ENCODE peak calls at places on chromosomes 7 and 10, in eight cellular contexts. I is AG04449, A is GM23248, V is ascending aorta, F is A549, M is astrocyte of the spinal cord, L is AG10803, B is OCI-LY7. R is an unnamed sample.

GRCh38 chr10:31204090-31204489 is 114.9 kb upstream of the ZEB1 start:
- DNase-seq in I (no peak), A (no peak), V (no peak), F (no peak), M (peak), L (peak), B (no peak), R (no peak)

GRCh38 chr7:36549003-36549402 is 159.3 kb downstream of the ANLN start:
- DNase-seq in I (no peak), A (no peak), V (no peak), F (no peak), M (no peak), L (no peak), B (no peak), R (no peak)

GRCh38 chr7:99943641-99944507 is 14.5 kb upstream of the GJC3 start:
- DNase-seq in I (no peak), A (no peak), V (no peak), F (no peak), M (no peak), L (no peak), B (peak), R (no peak)

GRCh38 chr7:64990936-64991335 is at the start of gene ZNF117:
- DNase-seq in I (no peak), A (no peak), V (no peak), F (no peak), M (no peak), L (no peak), B (no peak), R (no peak)

GRCh38 chr10:48332166-48332870 is 25.8 kb downstream of the MAPK8 start:
- DNase-seq in I (no peak), A (no peak), V (no peak), F (no peak), M (no peak), L (no peak), B (no peak), R (no peak)

GRCh38 chr10:91540714-91541113 is 92.2 kb downstream of the PPP1R3C start:
- DNase-seq in I (no peak), A (peak), V (no peak), F (no peak), M (no peak), L (peak), B (no peak), R (no peak)

GRCh38 chr10:47101196-47101595 is 190.0 kb downstream of the PTPN20 start:
- DNase-seq in I (no peak), A (no peak), V (no peak), F (no peak), M (no peak), L (no peak), B (no peak), R (no peak)

GRCh38 chr10:48694371-48695030 is 9.8 kb downstream of the WDFY4 start:
- DNase-seq in I (no peak), A (no peak), V (no peak), F (no peak), M (no peak), L (no peak), B (no peak), R (no peak)

GRCh38 chr7:86814980-86815379 is 171.3 kb downstream of the GRM3 start:
- DNase-seq in I (no peak), A (peak), V (no peak), F (no peak), M (peak), L (peak), B (peak), R (no peak)

GRCh38 chr7:7122701-7123281 is 59.6 kb upstream of the C1GALT1 start:
- DNase-seq in I (peak), A (peak), V (no peak), F (no peak), M (peak), L (peak), B (no peak), R (no peak)

GRCh38 chr10:97319671-97320479 is 804 bp downstream of the FRAT1 start:
- DNase-seq in I (no peak), A (peak), V (no peak), F (no peak), M (no peak), L (no peak), B (peak), R (peak)

GRCh38 chr10:132982301-132982989 is 40.1 kb upstream of the CFAP46 start:
- DNase-seq in I (no peak), A (peak), V (no peak), F (no peak), M (no peak), L (peak), B (no peak), R (no peak)

GRCh38 chr7:27116521-27116946 is 14.0 kb downstream of the HOXA4 start:
- DNase-seq in I (no peak), A (no peak), V (no peak), F (no peak), M (no peak), L (no peak), B (no peak), R (peak)
- H3K4me3 ChIP-seq in I (no peak), A (no peak), V (peak), F (peak), M (peak), L (no peak), B (no peak), R (peak)

GRCh38 chr10:44979281-44980181 is 922 bp upstream of the DEPP1 start:
- DNase-seq in I (no peak), A (no peak), V (no peak), F (no peak), M (no peak), L (no peak), B (no peak), R (no peak)
- H3K4me3 ChIP-seq in I (no peak), A (no peak), V (no peak), F (no peak), M (no peak), L (no peak), B (no peak), R (no peak)

GRCh38 chr7:12258074-12258473 is 47.0 kb downstream of the TMEM106B start:
- DNase-seq in I (no peak), A (no peak), V (no peak), F (no peak), M (no peak), L (no peak), B (no peak), R (no peak)

GRCh38 chr7:12256025-12256570 is 45.0 kb downstream of the TMEM106B start:
- DNase-seq in I (no peak), A (peak), V (no peak), F (no peak), M (peak), L (no peak), B (no peak), R (no peak)

DNA sequence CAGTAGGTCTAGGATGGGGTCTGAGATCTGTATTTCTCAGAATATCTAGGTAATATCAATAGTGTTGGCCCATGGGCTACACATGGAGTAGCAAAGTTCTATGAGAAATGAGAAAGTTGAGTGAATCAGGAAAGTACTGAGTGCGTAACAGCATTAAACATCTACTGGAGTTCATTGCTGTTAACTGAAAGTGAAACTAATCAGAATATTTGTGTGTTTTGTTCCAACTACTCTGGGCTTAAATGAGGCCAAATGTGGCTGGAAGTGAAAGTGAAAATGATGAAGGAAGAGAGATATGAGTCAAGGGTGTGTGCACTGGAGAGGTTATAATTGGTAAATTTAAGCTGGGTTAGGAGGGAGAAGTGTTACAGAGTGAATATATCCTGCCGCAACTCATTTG is 46.5 kb downstream of the TMEM106B start:
- DNase-seq in I (no peak), A (peak), V (no peak), F (no peak), M (peak), L (peak), B (peak), R (no peak)
- H3K4me3 ChIP-seq in I (no peak), A (peak), V (no peak), F (no peak), M (no peak), L (no peak), B (no peak), R (no peak)

GRCh38 chr7:152970481-152970880 is 210.9 kb downstream of the ACTR3B start:
- DNase-seq in I (no peak), A (no peak), V (no peak), F (no peak), M (no peak), L (no peak), B (no peak), R (no peak)

GRCh38 chr7:152968003-152968402 is 208.5 kb downstream of the ACTR3B start:
- DNase-seq in I (no peak), A (peak), V (no peak), F (no peak), M (no peak), L (no peak), B (no peak), R (no peak)

GRCh38 chr7:152969839-152970238 is 210.3 kb downstream of the ACTR3B start:
- DNase-seq in I (no peak), A (no peak), V (no peak), F (no peak), M (no peak), L (no peak), B (no peak), R (no peak)

GRCh38 chr7:152966189-152966588 is 206.6 kb downstream of the ACTR3B start:
- DNase-seq in I (no peak), A (no peak), V (no peak), F (no peak), M (no peak), L (no peak), B (no peak), R (no peak)

DNA sequence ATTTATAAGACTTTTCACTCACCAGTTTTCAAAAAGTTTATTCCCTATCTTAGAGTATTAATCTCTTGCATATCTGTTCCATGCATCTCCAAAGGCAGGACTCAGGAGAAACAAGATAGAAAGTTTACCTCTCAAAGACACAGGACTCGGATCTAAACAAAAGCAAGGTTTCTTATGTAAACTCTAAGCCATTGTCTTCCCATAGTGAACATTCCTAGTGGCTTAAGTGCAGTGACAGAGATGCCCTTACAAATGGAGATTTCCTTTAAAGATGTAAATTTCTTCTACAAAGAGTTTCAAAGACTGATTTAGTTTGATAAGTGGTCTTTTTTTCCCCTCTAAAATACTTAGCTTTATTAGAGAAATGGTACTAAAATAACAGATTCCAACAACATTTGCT is 209.8 kb downstream of the ACTR3B start:
- DNase-seq in I (no peak), A (no peak), V (no peak), F (no peak), M (no peak), L (no peak), B (no peak), R (no peak)
- H3K4me3 ChIP-seq in I (no peak), A (no peak), V (no peak), F (no peak), M (no peak), L (no peak), B (no peak), R (no peak)

DNA sequence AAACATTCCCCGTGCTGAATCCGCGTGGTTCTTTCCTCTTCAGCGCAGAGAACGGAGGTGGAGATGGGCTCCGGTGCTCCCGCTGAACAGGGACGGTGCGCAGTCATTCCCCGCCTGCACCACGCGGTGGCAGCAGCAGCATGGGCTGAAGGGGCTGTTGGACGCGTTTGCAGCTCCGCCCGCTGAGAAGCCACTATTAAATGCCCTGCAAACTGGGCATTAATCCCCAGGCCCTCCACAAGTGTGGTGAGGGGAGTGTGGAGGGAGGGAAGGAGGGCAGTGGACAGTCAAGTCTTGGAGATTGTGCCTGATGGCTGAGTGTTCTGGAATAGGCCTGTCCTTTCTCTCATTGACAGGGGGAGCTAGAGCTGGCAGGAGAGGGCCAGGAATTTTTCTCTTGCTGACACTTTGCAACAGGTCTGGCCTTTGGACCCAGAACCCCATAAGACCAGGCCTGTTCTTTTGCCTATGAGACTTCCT is 240.2 kb upstream of the INHBA start:
- DNase-seq in I (no peak), A (peak), V (no peak), F (peak), M (peak), L (peak), B (peak), R (peak)
- H3K4me3 ChIP-seq in I (peak), A (peak), V (peak), F (peak), M (peak), L (no peak), B (no peak), R (peak)

GRCh38 chr10:100841528-100841927 is 71.2 kb upstream of the SLF2 start:
- DNase-seq in I (no peak), A (no peak), V (no peak), F (no peak), M (no peak), L (no peak), B (no peak), R (no peak)
- H3K4me3 ChIP-seq in I (no peak), A (no peak), V (no peak), F (no peak), M (no peak), L (no peak), B (no peak), R (no peak)

DNA sequence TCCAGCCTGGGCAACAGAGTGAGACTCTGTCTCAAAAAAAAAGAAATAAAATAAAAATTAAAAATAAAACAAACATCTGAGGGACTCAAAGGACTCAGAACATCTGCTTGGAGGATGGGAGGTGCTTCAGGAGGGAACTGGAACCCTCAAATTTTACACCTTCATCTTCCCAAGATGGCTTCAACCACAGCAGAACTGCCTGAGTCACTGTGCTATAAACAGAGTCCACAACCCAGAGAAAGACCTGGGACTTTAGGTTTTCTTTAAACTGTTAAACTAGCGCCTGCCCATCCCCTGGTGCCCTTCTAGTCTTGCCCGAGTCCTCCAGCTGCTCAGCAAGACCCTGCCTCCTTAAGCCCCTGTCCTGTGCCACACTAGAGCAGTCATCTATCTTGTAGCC is 40.8 kb downstream of the RGS10 start:
- DNase-seq in I (no peak), A (no peak), V (no peak), F (no peak), M (no peak), L (no peak), B (peak), R (no peak)
- H3K4me3 ChIP-seq in I (no peak), A (no peak), V (no peak), F (no peak), M (no peak), L (no peak), B (peak), R (no peak)

DNA sequence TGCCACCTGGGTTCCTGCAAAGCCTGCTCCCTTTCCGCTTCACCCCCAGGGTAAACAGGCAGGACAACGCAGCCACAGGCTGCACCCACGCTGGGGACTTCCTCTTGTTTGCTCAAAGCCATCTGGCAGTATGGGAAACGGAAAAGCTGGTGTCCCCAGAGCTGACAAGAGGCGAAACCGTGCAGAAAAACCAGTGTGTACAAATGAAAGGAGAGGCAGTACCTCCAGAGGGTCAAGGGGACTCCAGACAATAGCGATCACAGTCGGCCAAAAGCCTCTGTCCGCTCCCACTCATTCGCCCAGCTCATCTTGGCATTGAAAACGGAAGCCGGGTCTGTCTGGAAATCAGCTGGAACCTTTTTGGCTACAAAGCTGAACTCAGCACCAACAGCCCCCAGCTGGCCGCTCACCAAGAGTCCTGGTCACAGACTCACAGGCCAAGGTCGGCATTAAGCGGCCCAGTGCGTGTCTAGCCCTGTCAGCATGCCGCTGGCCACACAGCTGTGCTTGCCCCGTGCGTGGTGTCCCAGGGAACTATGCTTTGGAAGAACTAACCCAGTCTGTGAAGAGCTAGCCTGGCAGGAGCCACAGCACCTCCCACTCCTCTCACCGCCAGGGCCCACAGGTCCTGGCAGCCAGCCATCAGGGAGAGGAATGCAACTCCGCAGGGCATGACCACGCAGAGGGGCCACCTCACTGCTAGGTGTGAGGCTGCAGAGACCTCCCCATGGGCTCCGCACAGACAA is 10.4 kb downstream of the TNS3 start:
- DNase-seq in I (no peak), A (peak), V (no peak), F (no peak), M (peak), L (peak), B (no peak), R (peak)
- H3K4me3 ChIP-seq in I (peak), A (peak), V (peak), F (peak), M (no peak), L (no peak), B (no peak), R (no peak)

GRCh38 chr10:84565881-84566280 is 237.5 kb downstream of the CCSER2 start:
- DNase-seq in I (no peak), A (no peak), V (no peak), F (no peak), M (no peak), L (no peak), B (no peak), R (peak)
- H3K4me3 ChIP-seq in I (no peak), A (no peak), V (no peak), F (no peak), M (no peak), L (no peak), B (no peak), R (no peak)

R was measured in colonic mucosa.